ENCODE peak calls at places on chromosome 14, in four cellular contexts. K is pancreas, C is mucosa of gallbladder, H is cardiac fibroblast. X is an unnamed sample.

GRCh38 chr14:32846821-32847220 is 91.9 kb upstream of the NPAS3 start:
- DNase-seq in K (no peak), C (no peak), H (no peak), X (no peak)

GRCh38 chr14:65846469-65846868 is 433.9 kb downstream of the FUT8 start:
- DNase-seq in K (no peak), C (no peak), H (no peak), X (no peak)

GRCh38 chr14:74546416-74546815 is 52.9 kb downstream of the ISCA2 start:
- DNase-seq in K (no peak), C (no peak), H (no peak), X (no peak)

GRCh38 chr14:68669101-68669500 is 123.8 kb downstream of the ZFP36L1 start:
- DNase-seq in K (no peak), C (no peak), H (no peak), X (peak; percentile 45)

GRCh38 chr14:74571901-74572828 is 39.9 kb downstream of the LTBP2 start:
- DNase-seq in K (no peak), C (no peak), H (peak; percentile 97), X (no peak)

GRCh38 chr14:103223818-103224352 is 100.6 kb downstream of the TNFAIP2 start:
- DNase-seq in K (no peak), C (no peak), H (no peak), X (no peak)

GRCh38 chr14:58428011-58428807 is 690 bp downstream of the KIAA0586 start:
- DNase-seq in K (no peak), C (no peak), H (peak; percentile 60), X (no peak)

GRCh38 chr14:105857816-105858675 is 331.7 kb downstream of the TMEM121 start:
- DNase-seq in K (peak; percentile 63), C (no peak), H (no peak), X (peak; percentile 44)

GRCh38 chr14:54908230-54908629 is 5.6 kb upstream of the GCH1 start:
- DNase-seq in K (no peak), C (no peak), H (no peak), X (no peak)

GRCh38 chr14:22563987-22564386 is 25.0 kb downstream of the DAD1 start:
- DNase-seq in K (no peak), C (no peak), H (no peak), X (no peak)

GRCh38 chr14:100691395-100692025 is 35.2 kb upstream of the DLK1 start:
- DNase-seq in K (peak; percentile 12), C (no peak), H (no peak), X (no peak)

GRCh38 chr14:95327558-95328374 is 8.1 kb upstream of the CLMN start:
- DNase-seq in K (no peak), C (no peak), H (no peak), X (no peak)

GRCh38 chr14:22598896-22599244 is 770 bp downstream of the ABHD4 start:
- DNase-seq in K (no peak), C (peak; percentile 57), H (peak; percentile 54), X (no peak)

GRCh38 chr14:101123639-101124525 is 220.4 kb upstream of the RTL1 start:
- DNase-seq in K (no peak), C (no peak), H (no peak), X (peak; percentile 35)

GRCh38 chr14:22387776-22388241 is 201.2 kb downstream of the DAD1 start:
- DNase-seq in K (no peak), C (no peak), H (no peak), X (no peak)